ENCODE peak calls at places on chromosomes 1 and 21, in nine cellular contexts. One of them, this sample, is unnamed.

GRCh38 chr1:64623750-64624445 is 121.0 kb upstream of the RAVER2 start:
- DNase-seq in right lobe of liver: no peak
- DNase-seq in GM12878: no peak
- DNase-seq in IMR-90: peak
- DNase-seq in prostate gland: no peak
- DNase-seq in pancreas: peak
- DNase-seq in colonic mucosa: no peak
- DNase-seq in OCI-LY7: no peak
- DNase-seq in AG04450: no peak
- DNase-seq in this sample: no peak

GRCh38 chr1:156063997-156064285 is 3.0 kb downstream of the RAB25 start:
- DNase-seq in right lobe of liver: no peak
- DNase-seq in OCI-LY7: no peak
- DNase-seq in colonic mucosa: no peak
- DNase-seq in GM12878: no peak
- DNase-seq in pancreas: no peak
- DNase-seq in prostate gland: no peak
- DNase-seq in IMR-90: peak
- DNase-seq in AG04450: no peak
- DNase-seq in this sample: no peak

GRCh38 chr1:147613506-147613905 is 56.8 kb downstream of the ACP6 start:
- DNase-seq in prostate gland: no peak
- DNase-seq in IMR-90: peak
- DNase-seq in colonic mucosa: no peak
- DNase-seq in right lobe of liver: no peak
- DNase-seq in GM12878: no peak
- DNase-seq in pancreas: no peak
- DNase-seq in AG04450: no peak
- DNase-seq in OCI-LY7: no peak
- DNase-seq in this sample: no peak

GRCh38 chr1:12573015-12573825 is 44.8 kb downstream of the DHRS3 start:
- DNase-seq in right lobe of liver: no peak
- DNase-seq in prostate gland: no peak
- DNase-seq in AG04450: no peak
- DNase-seq in OCI-LY7: no peak
- DNase-seq in GM12878: no peak
- DNase-seq in pancreas: no peak
- DNase-seq in IMR-90: no peak
- DNase-seq in colonic mucosa: no peak
- DNase-seq in this sample: no peak

GRCh38 chr1:210222288-210223006 is 10.1 kb upstream of the SERTAD4 start:
- DNase-seq in OCI-LY7: no peak
- DNase-seq in IMR-90: no peak
- DNase-seq in colonic mucosa: peak
- DNase-seq in GM12878: no peak
- DNase-seq in AG04450: no peak
- DNase-seq in pancreas: peak
- DNase-seq in prostate gland: peak
- DNase-seq in right lobe of liver: no peak
- DNase-seq in this sample: no peak

GRCh38 chr1:26239936-26240335 is 5.9 kb downstream of the CEP85 start:
- DNase-seq in colonic mucosa: no peak
- DNase-seq in prostate gland: no peak
- DNase-seq in IMR-90: peak
- DNase-seq in OCI-LY7: no peak
- DNase-seq in right lobe of liver: no peak
- DNase-seq in AG04450: no peak
- DNase-seq in GM12878: no peak
- DNase-seq in pancreas: no peak
- DNase-seq in this sample: no peak

GRCh38 chr1:230047114-230047865 is 19.7 kb upstream of the GALNT2 start:
- DNase-seq in right lobe of liver: no peak
- DNase-seq in IMR-90: no peak
- DNase-seq in colonic mucosa: no peak
- DNase-seq in AG04450: no peak
- DNase-seq in prostate gland: no peak
- DNase-seq in pancreas: no peak
- DNase-seq in GM12878: no peak
- DNase-seq in OCI-LY7: no peak
- DNase-seq in this sample: no peak

GRCh38 chr1:231240531-231240882 is 505 bp upstream of the GNPAT start:
- DNase-seq in right lobe of liver: no peak
- DNase-seq in GM12878: no peak
- DNase-seq in AG04450: no peak
- DNase-seq in IMR-90: peak
- DNase-seq in pancreas: no peak
- DNase-seq in prostate gland: no peak
- DNase-seq in OCI-LY7: no peak
- DNase-seq in colonic mucosa: no peak
- DNase-seq in this sample: no peak

GRCh38 chr1:34500451-34500850 is 254.4 kb upstream of the GJB5 start:
- DNase-seq in right lobe of liver: no peak
- DNase-seq in prostate gland: no peak
- DNase-seq in pancreas: peak
- DNase-seq in IMR-90: no peak
- DNase-seq in colonic mucosa: no peak
- DNase-seq in OCI-LY7: no peak
- DNase-seq in GM12878: no peak
- DNase-seq in AG04450: no peak
- DNase-seq in this sample: no peak

GRCh38 chr21:19712441-19712840 is 1285.8 kb upstream of the NCAM2 start:
- DNase-seq in OCI-LY7: no peak
- DNase-seq in right lobe of liver: no peak
- DNase-seq in IMR-90: no peak
- DNase-seq in GM12878: no peak
- DNase-seq in colonic mucosa: no peak
- DNase-seq in prostate gland: no peak
- DNase-seq in pancreas: no peak
- DNase-seq in AG04450: no peak
- DNase-seq in this sample: no peak

GRCh38 chr21:38095220-38095619 is 161.6 kb upstream of the KCNJ15 start:
- DNase-seq in GM12878: no peak
- DNase-seq in OCI-LY7: no peak
- DNase-seq in right lobe of liver: no peak
- DNase-seq in pancreas: no peak
- DNase-seq in IMR-90: no peak
- DNase-seq in prostate gland: no peak
- DNase-seq in AG04450: no peak
- DNase-seq in colonic mucosa: no peak
- DNase-seq in this sample: no peak

GRCh38 chr1:14650951-14651350 is 52.5 kb downstream of the KAZN start:
- DNase-seq in GM12878: no peak
- DNase-seq in AG04450: no peak
- DNase-seq in colonic mucosa: no peak
- DNase-seq in IMR-90: no peak
- DNase-seq in OCI-LY7: no peak
- DNase-seq in pancreas: no peak
- DNase-seq in prostate gland: no peak
- DNase-seq in right lobe of liver: no peak
- DNase-seq in this sample: no peak

GRCh38 chr1:31712625-31713024 is 8.8 kb upstream of the COL16A1 start:
- DNase-seq in right lobe of liver: no peak
- DNase-seq in prostate gland: no peak
- DNase-seq in colonic mucosa: peak
- DNase-seq in OCI-LY7: no peak
- DNase-seq in GM12878: no peak
- DNase-seq in pancreas: no peak
- DNase-seq in AG04450: peak
- DNase-seq in IMR-90: peak
- DNase-seq in this sample: no peak

GRCh38 chr1:16124377-16125087 is 31.3 kb downstream of the EPHA2 start:
- DNase-seq in OCI-LY7: no peak
- DNase-seq in right lobe of liver: no peak
- DNase-seq in pancreas: no peak
- DNase-seq in colonic mucosa: no peak
- DNase-seq in AG04450: no peak
- DNase-seq in IMR-90: no peak
- DNase-seq in GM12878: no peak
- DNase-seq in prostate gland: no peak
- DNase-seq in this sample: no peak

GRCh38 chr1:153984125-153984899 is 1.8 kb downstream of the RAB13 start:
- DNase-seq in right lobe of liver: no peak
- DNase-seq in AG04450: no peak
- DNase-seq in IMR-90: no peak
- DNase-seq in pancreas: no peak
- DNase-seq in colonic mucosa: no peak
- DNase-seq in OCI-LY7: no peak
- DNase-seq in prostate gland: no peak
- DNase-seq in GM12878: no peak
- DNase-seq in this sample: no peak

GRCh38 chr1:218347713-218348627 is 2.8 kb downstream of the TGFB2 start:
- DNase-seq in colonic mucosa: no peak
- DNase-seq in OCI-LY7: no peak
- DNase-seq in IMR-90: peak
- DNase-seq in prostate gland: no peak
- DNase-seq in AG04450: no peak
- DNase-seq in GM12878: no peak
- DNase-seq in right lobe of liver: no peak
- DNase-seq in pancreas: no peak
- DNase-seq in this sample: no peak

GRCh38 chr1:219202567-219202966 is 28.9 kb downstream of the LYPLAL1 start:
- DNase-seq in right lobe of liver: no peak
- DNase-seq in prostate gland: no peak
- DNase-seq in IMR-90: no peak
- DNase-seq in OCI-LY7: no peak
- DNase-seq in AG04450: no peak
- DNase-seq in colonic mucosa: no peak
- DNase-seq in pancreas: no peak
- DNase-seq in GM12878: no peak
- DNase-seq in this sample: no peak

GRCh38 chr21:41170442-41170841 is 2.5 kb downstream of the BACE2 start:
- DNase-seq in colonic mucosa: peak
- DNase-seq in GM12878: no peak
- DNase-seq in IMR-90: peak
- DNase-seq in AG04450: no peak
- DNase-seq in prostate gland: no peak
- DNase-seq in OCI-LY7: peak
- DNase-seq in pancreas: peak
- DNase-seq in right lobe of liver: no peak
- DNase-seq in this sample: no peak

GRCh38 chr1:162391790-162392563 is 10.4 kb downstream of the C1orf226 start:
- DNase-seq in right lobe of liver: peak
- DNase-seq in AG04450: no peak
- DNase-seq in colonic mucosa: no peak
- DNase-seq in OCI-LY7: peak
- DNase-seq in pancreas: no peak
- DNase-seq in IMR-90: peak
- DNase-seq in prostate gland: peak
- DNase-seq in GM12878: no peak
- DNase-seq in this sample: no peak
- TF ChIP-seq CTCF in right lobe of liver: peak
- TF ChIP-seq CTCF in AG04450: peak
- TF ChIP-seq CTCF in colonic mucosa: peak
- TF ChIP-seq CTCF in OCI-LY7: peak
- TF ChIP-seq CTCF in pancreas: peak
- TF ChIP-seq CTCF in IMR-90: peak
- TF ChIP-seq CTCF in prostate gland: peak
- TF ChIP-seq CTCF in GM12878: peak
- TF ChIP-seq CTCF in this sample: peak

GRCh38 chr1:244074559-244075171 is 23.6 kb downstream of the ZBTB18 start:
- DNase-seq in right lobe of liver: no peak
- DNase-seq in prostate gland: no peak
- DNase-seq in GM12878: no peak
- DNase-seq in AG04450: no peak
- DNase-seq in pancreas: no peak
- DNase-seq in colonic mucosa: peak
- DNase-seq in OCI-LY7: no peak
- DNase-seq in IMR-90: no peak
- DNase-seq in this sample: no peak
- H3K4me3 ChIP-seq in right lobe of liver: no peak
- H3K4me3 ChIP-seq in prostate gland: no peak
- H3K4me3 ChIP-seq in GM12878: peak
- H3K4me3 ChIP-seq in AG04450: no peak
- H3K4me3 ChIP-seq in pancreas: no peak
- H3K4me3 ChIP-seq in colonic mucosa: no peak
- H3K4me3 ChIP-seq in OCI-LY7: no peak
- H3K4me3 ChIP-seq in IMR-90: no peak
- H3K4me3 ChIP-seq in this sample: no peak

GRCh38 chr1:9250336-9250585 is 15.7 kb downstream of the H6PD start:
- DNase-seq in OCI-LY7: no peak
- DNase-seq in AG04450: no peak
- DNase-seq in GM12878: no peak
- DNase-seq in IMR-90: no peak
- DNase-seq in prostate gland: no peak
- DNase-seq in right lobe of liver: no peak
- DNase-seq in pancreas: no peak
- DNase-seq in colonic mucosa: no peak
- DNase-seq in this sample: peak

GRCh38 chr1:9249534-9250335 is 15.2 kb downstream of the H6PD start:
- DNase-seq in right lobe of liver: peak
- DNase-seq in GM12878: no peak
- DNase-seq in AG04450: no peak
- DNase-seq in OCI-LY7: peak
- DNase-seq in IMR-90: peak
- DNase-seq in colonic mucosa: peak
- DNase-seq in prostate gland: peak
- DNase-seq in pancreas: peak
- DNase-seq in this sample: no peak

GRCh38 chr1:9250586-9251381 is 16.2 kb downstream of the H6PD start:
- DNase-seq in right lobe of liver: no peak
- DNase-seq in AG04450: no peak
- DNase-seq in OCI-LY7: no peak
- DNase-seq in prostate gland: no peak
- DNase-seq in IMR-90: peak
- DNase-seq in colonic mucosa: no peak
- DNase-seq in GM12878: no peak
- DNase-seq in pancreas: no peak
- DNase-seq in this sample: no peak

GRCh38 chr1:9252999-9253398 is 18.4 kb downstream of the H6PD start:
- DNase-seq in right lobe of liver: peak
- DNase-seq in OCI-LY7: no peak
- DNase-seq in GM12878: no peak
- DNase-seq in IMR-90: no peak
- DNase-seq in AG04450: no peak
- DNase-seq in colonic mucosa: no peak
- DNase-seq in prostate gland: no peak
- DNase-seq in pancreas: no peak
- DNase-seq in this sample: no peak

DNA sequence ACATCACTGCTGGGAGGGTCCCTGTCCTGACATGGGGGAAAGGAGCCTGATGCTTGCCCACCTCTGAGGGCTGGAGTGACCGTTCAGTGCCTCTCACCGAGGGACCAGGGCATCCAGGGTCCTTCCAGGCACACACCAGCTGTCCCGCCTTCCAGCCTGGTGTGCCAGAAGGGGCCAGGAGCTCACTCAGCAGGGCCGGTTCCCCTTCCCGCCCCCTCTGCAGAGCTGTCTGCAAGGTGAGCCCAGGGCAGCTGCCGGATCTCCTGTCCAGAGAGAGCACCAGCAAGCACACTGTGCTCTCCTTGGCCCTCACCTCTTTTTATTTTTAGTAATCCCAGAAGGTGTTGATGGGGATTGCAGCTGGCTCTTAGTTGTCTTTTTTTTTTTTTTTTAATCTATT is 16.9 kb downstream of the H6PD start:
- DNase-seq in pancreas: no peak
- DNase-seq in AG04450: no peak
- DNase-seq in colonic mucosa: no peak
- DNase-seq in prostate gland: no peak
- DNase-seq in GM12878: no peak
- DNase-seq in IMR-90: no peak
- DNase-seq in right lobe of liver: no peak
- DNase-seq in OCI-LY7: no peak
- DNase-seq in this sample: no peak
- H3K27ac ChIP-seq in pancreas: no peak
- H3K27ac ChIP-seq in AG04450: no peak
- H3K27ac ChIP-seq in colonic mucosa: no peak
- H3K27ac ChIP-seq in prostate gland: peak
- H3K27ac ChIP-seq in GM12878: no peak
- H3K27ac ChIP-seq in IMR-90: no peak
- H3K27ac ChIP-seq in right lobe of liver: no peak
- H3K27ac ChIP-seq in OCI-LY7: no peak
- H3K27ac ChIP-seq in this sample: peak

GRCh38 chr1:27296773-27297214 is 25.2 kb upstream of the TMEM222 start:
- DNase-seq in GM12878: no peak
- DNase-seq in OCI-LY7: peak
- DNase-seq in right lobe of liver: peak
- DNase-seq in prostate gland: peak
- DNase-seq in IMR-90: peak
- DNase-seq in colonic mucosa: peak
- DNase-seq in pancreas: peak
- DNase-seq in AG04450: no peak
- DNase-seq in this sample: peak
- TF ChIP-seq CTCF in GM12878: peak
- TF ChIP-seq CTCF in OCI-LY7: peak
- TF ChIP-seq CTCF in right lobe of liver: peak
- TF ChIP-seq CTCF in prostate gland: peak
- TF ChIP-seq CTCF in IMR-90: peak
- TF ChIP-seq CTCF in colonic mucosa: peak
- TF ChIP-seq CTCF in pancreas: peak
- TF ChIP-seq CTCF in AG04450: peak
- TF ChIP-seq CTCF in this sample: peak

This sample was measured in suprapubic skin.